ENCODE peak calls at places on chromosomes 1 and 21, in seven cellular contexts. N, Z, I, K, T, O and A are unnamed samples.

GRCh38 chr1:98482611-98483010 is 178.9 kb upstream of the SNX7 start:
- DNase-seq in N (no peak), I (no peak), K (no peak), Z (no peak), O (no peak), T (no peak), A (no peak)

GRCh38 chr1:180160362-180160761 is 5.7 kb downstream of the QSOX1 start:
- DNase-seq in Z (no peak), T (no peak), N (no peak), O (no peak), K (peak), I (no peak), A (no peak)

GRCh38 chr1:7664893-7665250 is 106.2 kb upstream of the VAMP3 start:
- DNase-seq in I (no peak), O (no peak), N (no peak), T (no peak), K (no peak), Z (no peak), A (no peak)

GRCh38 chr21:45258476-45258875 is 29.2 kb downstream of the POFUT2 start:
- DNase-seq in O (no peak), T (no peak), K (no peak), I (no peak), Z (no peak), N (peak), A (peak)

GRCh38 chr1:236494586-236495207 is 29.1 kb upstream of the LGALS8 start:
- DNase-seq in O (no peak), Z (no peak), I (no peak), K (no peak), N (no peak), T (no peak), A (peak)

GRCh38 chr1:67558449-67559193 is 126.4 kb upstream of the GADD45A start:
- DNase-seq in K (no peak), T (no peak), O (no peak), Z (no peak), I (no peak), N (no peak), A (no peak)

GRCh38 chr21:44628707-44629391 is 2.0 kb downstream of the KRTAP10-9 start:
- DNase-seq in N (no peak), K (no peak), Z (no peak), O (no peak), T (no peak), I (no peak), A (no peak)

GRCh38 chr1:15622707-15623373 is 5.6 kb downstream of the DDI2 start:
- DNase-seq in O (no peak), I (no peak), Z (no peak), K (no peak), T (no peak), N (no peak), A (no peak)

GRCh38 chr1:93079685-93080141 is 630 bp downstream of the MTF2 start:
- DNase-seq in Z (no peak), I (peak), N (peak), T (no peak), O (peak), K (peak), A (no peak)

GRCh38 chr1:6822530-6823359 is 37.5 kb downstream of the CAMTA1 start:
- DNase-seq in N (no peak), K (no peak), T (no peak), O (no peak), Z (no peak), I (no peak), A (peak)

GRCh38 chr1:15056515-15057285 is 96.8 kb upstream of the TMEM51 start:
- DNase-seq in I (no peak), O (no peak), Z (peak), T (no peak), K (no peak), N (peak), A (no peak)

GRCh38 chr1:37851782-37852210 is 7.6 kb downstream of the MTF1 start:
- DNase-seq in K (peak), I (no peak), T (no peak), O (no peak), Z (no peak), N (no peak), A (no peak)

GRCh38 chr1:241208910-241209414 is 148.0 kb downstream of the RGS7 start:
- DNase-seq in T (no peak), I (no peak), Z (no peak), O (no peak), N (peak), K (no peak), A (peak)

GRCh38 chr1:43858324-43858723 is 75.3 kb upstream of the ARTN start:
- DNase-seq in N (peak), T (peak), Z (peak), I (peak), O (no peak), K (peak), A (peak)

GRCh38 chr21:31397939-31398338 is 53.9 kb upstream of the TIAM1 start:
- DNase-seq in K (no peak), T (no peak), O (peak), Z (no peak), I (no peak), N (peak), A (no peak)